ENCODE peak calls at places on chromosome 15, in five cellular contexts. H is GM10248, D is ovary, K is RWPE2, L is H9. R is an unnamed sample.

GRCh38 chr15:52186651-52187486 is 4.3 kb downstream of the GNB5 start:
- DNase-seq in H (no peak), D (peak), K (no peak), L (no peak), R (peak)

GRCh38 chr15:95326689-95327525 is 1003.6 kb upstream of the NR2F2 start:
- DNase-seq in H (no peak), D (peak), K (no peak), L (peak), R (no peak)

GRCh38 chr15:70815604-70816003 is 38.4 kb downstream of the LARP6 start:
- DNase-seq in H (no peak), D (no peak), K (peak), L (no peak), R (no peak)

GRCh38 chr15:55652909-55653495 is 64.9 kb upstream of the PYGO1 start:
- DNase-seq in H (no peak), D (no peak), K (no peak), L (no peak), R (no peak)

GRCh38 chr15:72784233-72784876 is 797 bp upstream of the ADPGK start:
- DNase-seq in H (peak), D (peak), K (no peak), L (no peak), R (no peak)

GRCh38 chr15:39447431-39447830 is 133.4 kb upstream of the THBS1 start:
- DNase-seq in H (no peak), D (no peak), K (no peak), L (no peak), R (no peak)

GRCh38 chr15:101266034-101266433 is 11.3 kb downstream of the SELENOS start:
- DNase-seq in H (no peak), D (no peak), K (no peak), L (no peak), R (no peak)

GRCh38 chr15:35427091-35427490 is 118.9 kb downstream of the DPH6 start:
- DNase-seq in H (no peak), D (no peak), K (no peak), L (no peak), R (no peak)

GRCh38 chr15:35507932-35508638 is 37.9 kb downstream of the DPH6 start:
- DNase-seq in H (no peak), D (no peak), K (no peak), L (no peak), R (no peak)

GRCh38 chr15:70480196-70480856 is 283.0 kb downstream of the UACA start:
- DNase-seq in H (peak), D (no peak), K (no peak), L (no peak), R (no peak)

GRCh38 chr15:77179541-77179998 is 108.7 kb upstream of the TSPAN3 start:
- DNase-seq in H (peak), D (no peak), K (no peak), L (no peak), R (no peak)

GRCh38 chr15:31271706-31272557 is 54.7 kb upstream of the KLF13 start:
- DNase-seq in H (no peak), D (no peak), K (peak), L (peak), R (peak)

GRCh38 chr15:57306305-57306943 is 69.9 kb upstream of the CGNL1 start:
- DNase-seq in H (peak), D (peak), K (peak), L (peak), R (peak)

GRCh38 chr15:57310876-57311275 is 65.4 kb upstream of the CGNL1 start:
- DNase-seq in H (no peak), D (no peak), K (peak), L (no peak), R (no peak)

GRCh38 chr15:57307527-57308193 is 68.6 kb upstream of the CGNL1 start:
- DNase-seq in H (no peak), D (no peak), K (peak), L (peak), R (no peak)

GRCh38 chr15:57305009-57305408 is 71.3 kb upstream of the CGNL1 start:
- DNase-seq in H (no peak), D (no peak), K (peak), L (peak), R (no peak)

GRCh38 chr15:57306944-57307411 is 69.3 kb upstream of the CGNL1 start:
- DNase-seq in H (no peak), D (no peak), K (no peak), L (peak), R (no peak)
- TF ChIP-seq CTCF in H (no peak), D (no peak), K (peak), L (peak), R (no peak)

GRCh38 chr15:84864429-84864795 is 20.1 kb upstream of the SLC28A1 start:
- DNase-seq in H (no peak), D (no peak), K (no peak), L (no peak), R (no peak)

GRCh38 chr15:84859651-84860050 is 24.8 kb upstream of the SLC28A1 start:
- DNase-seq in H (no peak), D (no peak), K (no peak), L (no peak), R (no peak)

GRCh38 chr15:84865074-84865569 is 19.3 kb upstream of the SLC28A1 start:
- DNase-seq in H (no peak), D (no peak), K (no peak), L (no peak), R (no peak)

GRCh38 chr15:84862214-84862975 is 22.1 kb upstream of the SLC28A1 start:
- DNase-seq in H (no peak), D (no peak), K (no peak), L (no peak), R (no peak)

GRCh38 chr15:84863480-84864428 is 20.7 kb upstream of the SLC28A1 start:
- DNase-seq in H (no peak), D (no peak), K (no peak), L (no peak), R (no peak)
- TF ChIP-seq CTCF in H (no peak), D (no peak), K (no peak), L (peak), R (peak)

GRCh38 chr15:63439536-63440264 is 58.1 kb upstream of the CA12 start:
- DNase-seq in H (no peak), D (no peak), K (no peak), L (no peak), R (no peak)

GRCh38 chr15:63440265-63440648 is 58.6 kb upstream of the CA12 start:
- DNase-seq in H (no peak), D (no peak), K (no peak), L (no peak), R (no peak)

GRCh38 chr15:63435416-63435815 is 53.8 kb upstream of the CA12 start:
- DNase-seq in H (no peak), D (no peak), K (no peak), L (no peak), R (no peak)

GRCh38 chr15:63434567-63435219 is 53.0 kb upstream of the CA12 start:
- DNase-seq in H (no peak), D (no peak), K (no peak), L (no peak), R (no peak)

GRCh38 chr15:63436872-63437375 is 55.3 kb upstream of the CA12 start:
- DNase-seq in H (no peak), D (peak), K (no peak), L (no peak), R (peak)
- TF ChIP-seq CTCF in H (no peak), D (no peak), K (no peak), L (no peak), R (peak)

GRCh38 chr15:80203361-80203885 is 48.6 kb downstream of the CTXND1 start:
- DNase-seq in H (no peak), D (no peak), K (no peak), L (peak), R (peak)
- TF ChIP-seq CTCF in H (no peak), D (no peak), K (no peak), L (peak), R (no peak)

GRCh38 chr15:59160880-59161593 is 45.6 kb upstream of the LDHAL6B start:
- DNase-seq in H (no peak), D (no peak), K (peak), L (peak), R (no peak)
- TF ChIP-seq CTCF in H (peak), D (no peak), K (peak), L (peak), R (peak)

GRCh38 chr15:82105458-82106205 is 59.8 kb upstream of the MEX3B start:
- DNase-seq in H (no peak), D (no peak), K (no peak), L (peak), R (no peak)
- TF ChIP-seq CTCF in H (no peak), D (no peak), K (peak), L (no peak), R (peak)

DNA sequence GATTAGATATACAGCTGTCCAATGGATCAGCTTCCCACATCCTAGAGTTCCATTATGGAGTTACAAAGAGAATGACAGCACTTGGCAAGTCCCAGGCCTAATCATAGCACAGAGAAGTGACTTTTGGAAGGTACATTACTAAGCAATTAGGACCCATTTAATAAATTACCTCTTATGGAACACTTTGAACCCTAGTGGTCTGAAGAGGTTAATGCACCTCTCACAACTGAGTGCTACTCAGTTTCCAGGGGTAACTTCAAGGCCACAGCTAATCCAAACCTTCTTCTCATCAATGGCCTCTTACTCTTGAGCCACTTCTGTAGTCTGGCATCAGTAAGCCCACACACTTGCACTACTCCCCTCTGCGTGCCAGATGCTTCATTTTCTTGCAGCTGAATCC is 34.9 kb upstream of the MEIS2 start:
- DNase-seq in H (no peak), D (no peak), K (no peak), L (peak), R (no peak)
- TF ChIP-seq CTCF in H (peak), D (no peak), K (peak), L (peak), R (no peak)

R was measured in osteocyte.